ENCODE peak calls at places on chromosomes 6 and 20, in ten cellular contexts. One of them, this sample, is unnamed.

GRCh38 chr20:62611794-62612193 is 30.5 kb upstream of the SLCO4A1 start:
- DNase-seq in stimulated activated CD4-positive, alpha-beta T cell treated with anti-CD3 and anti-CD28 coated beads, Interleukin-4, amount 100 ng/mL, for 48 hours: no peak
- DNase-seq in AG20443: no peak
- DNase-seq in GM23248: no peak
- DNase-seq in GM12865: no peak
- DNase-seq in activated CD8-positive, alpha-beta memory T cell treated with anti-CD3 and anti-CD28 coated beads, Interleukin-2, amount 50 U/mL, for 48 hours: no peak
- DNase-seq in non-pigmented ciliary epithelial cell: no peak
- DNase-seq in Right ventricle myocardium superior: no peak
- DNase-seq in MCF 10A: no peak
- DNase-seq in NAMALWA: no peak
- DNase-seq in this sample: no peak

GRCh38 chr20:50695144-50695872 is 4.0 kb upstream of the RIPOR3 start:
- DNase-seq in NAMALWA: no peak
- DNase-seq in non-pigmented ciliary epithelial cell: no peak
- DNase-seq in AG20443: peak
- DNase-seq in stimulated activated CD4-positive, alpha-beta T cell treated with anti-CD3 and anti-CD28 coated beads, Interleukin-4, amount 100 ng/mL, for 48 hours: no peak
- DNase-seq in Right ventricle myocardium superior: peak
- DNase-seq in activated CD8-positive, alpha-beta memory T cell treated with anti-CD3 and anti-CD28 coated beads, Interleukin-2, amount 50 U/mL, for 48 hours: no peak
- DNase-seq in GM23248: peak
- DNase-seq in GM12865: no peak
- DNase-seq in MCF 10A: no peak
- DNase-seq in this sample: peak

GRCh38 chr6:144543006-144543871 is 258.1 kb downstream of the UTRN start:
- DNase-seq in activated CD8-positive, alpha-beta memory T cell treated with anti-CD3 and anti-CD28 coated beads, Interleukin-2, amount 50 U/mL, for 48 hours: no peak
- DNase-seq in stimulated activated CD4-positive, alpha-beta T cell treated with anti-CD3 and anti-CD28 coated beads, Interleukin-4, amount 100 ng/mL, for 48 hours: no peak
- DNase-seq in GM12865: no peak
- DNase-seq in NAMALWA: no peak
- DNase-seq in non-pigmented ciliary epithelial cell: no peak
- DNase-seq in GM23248: peak
- DNase-seq in AG20443: peak
- DNase-seq in Right ventricle myocardium superior: no peak
- DNase-seq in MCF 10A: peak
- DNase-seq in this sample: peak

GRCh38 chr20:37389844-37390275 is 43.9 kb downstream of the SRC start:
- DNase-seq in MCF 10A: no peak
- DNase-seq in Right ventricle myocardium superior: no peak
- DNase-seq in NAMALWA: no peak
- DNase-seq in activated CD8-positive, alpha-beta memory T cell treated with anti-CD3 and anti-CD28 coated beads, Interleukin-2, amount 50 U/mL, for 48 hours: no peak
- DNase-seq in GM12865: no peak
- DNase-seq in stimulated activated CD4-positive, alpha-beta T cell treated with anti-CD3 and anti-CD28 coated beads, Interleukin-4, amount 100 ng/mL, for 48 hours: no peak
- DNase-seq in GM23248: no peak
- DNase-seq in non-pigmented ciliary epithelial cell: no peak
- DNase-seq in AG20443: no peak
- DNase-seq in this sample: no peak

GRCh38 chr6:149642829-149643580 is 5.5 kb downstream of the KATNA1 start:
- DNase-seq in NAMALWA: no peak
- DNase-seq in Right ventricle myocardium superior: no peak
- DNase-seq in non-pigmented ciliary epithelial cell: no peak
- DNase-seq in AG20443: peak
- DNase-seq in MCF 10A: no peak
- DNase-seq in activated CD8-positive, alpha-beta memory T cell treated with anti-CD3 and anti-CD28 coated beads, Interleukin-2, amount 50 U/mL, for 48 hours: no peak
- DNase-seq in GM12865: peak
- DNase-seq in GM23248: peak
- DNase-seq in stimulated activated CD4-positive, alpha-beta T cell treated with anti-CD3 and anti-CD28 coated beads, Interleukin-4, amount 100 ng/mL, for 48 hours: no peak
- DNase-seq in this sample: peak

GRCh38 chr6:6655805-6656251 is 67.3 kb downstream of the LY86 start:
- DNase-seq in MCF 10A: no peak
- DNase-seq in GM12865: peak
- DNase-seq in activated CD8-positive, alpha-beta memory T cell treated with anti-CD3 and anti-CD28 coated beads, Interleukin-2, amount 50 U/mL, for 48 hours: no peak
- DNase-seq in GM23248: no peak
- DNase-seq in Right ventricle myocardium superior: no peak
- DNase-seq in non-pigmented ciliary epithelial cell: no peak
- DNase-seq in AG20443: no peak
- DNase-seq in NAMALWA: no peak
- DNase-seq in stimulated activated CD4-positive, alpha-beta T cell treated with anti-CD3 and anti-CD28 coated beads, Interleukin-4, amount 100 ng/mL, for 48 hours: no peak
- DNase-seq in this sample: no peak

GRCh38 chr20:62183426-62184142 is 756 bp downstream of the MTG2 start:
- DNase-seq in GM12865: no peak
- DNase-seq in GM23248: peak
- DNase-seq in AG20443: peak
- DNase-seq in MCF 10A: no peak
- DNase-seq in NAMALWA: peak
- DNase-seq in stimulated activated CD4-positive, alpha-beta T cell treated with anti-CD3 and anti-CD28 coated beads, Interleukin-4, amount 100 ng/mL, for 48 hours: no peak
- DNase-seq in Right ventricle myocardium superior: no peak
- DNase-seq in non-pigmented ciliary epithelial cell: no peak
- DNase-seq in activated CD8-positive, alpha-beta memory T cell treated with anti-CD3 and anti-CD28 coated beads, Interleukin-2, amount 50 U/mL, for 48 hours: no peak
- DNase-seq in this sample: peak

GRCh38 chr6:5486214-5486613 is 224.9 kb downstream of the FARS2 start:
- DNase-seq in activated CD8-positive, alpha-beta memory T cell treated with anti-CD3 and anti-CD28 coated beads, Interleukin-2, amount 50 U/mL, for 48 hours: no peak
- DNase-seq in non-pigmented ciliary epithelial cell: no peak
- DNase-seq in MCF 10A: no peak
- DNase-seq in NAMALWA: no peak
- DNase-seq in stimulated activated CD4-positive, alpha-beta T cell treated with anti-CD3 and anti-CD28 coated beads, Interleukin-4, amount 100 ng/mL, for 48 hours: no peak
- DNase-seq in AG20443: no peak
- DNase-seq in GM23248: no peak
- DNase-seq in Right ventricle myocardium superior: no peak
- DNase-seq in GM12865: peak
- DNase-seq in this sample: no peak

GRCh38 chr6:162680367-162680766 is 47.2 kb downstream of the PRKN start:
- DNase-seq in MCF 10A: no peak
- DNase-seq in GM12865: no peak
- DNase-seq in stimulated activated CD4-positive, alpha-beta T cell treated with anti-CD3 and anti-CD28 coated beads, Interleukin-4, amount 100 ng/mL, for 48 hours: no peak
- DNase-seq in AG20443: no peak
- DNase-seq in NAMALWA: no peak
- DNase-seq in GM23248: no peak
- DNase-seq in Right ventricle myocardium superior: no peak
- DNase-seq in non-pigmented ciliary epithelial cell: no peak
- DNase-seq in activated CD8-positive, alpha-beta memory T cell treated with anti-CD3 and anti-CD28 coated beads, Interleukin-2, amount 50 U/mL, for 48 hours: no peak
- DNase-seq in this sample: no peak

GRCh38 chr20:8933391-8933807 is 135.5 kb upstream of the PLCB4 start:
- DNase-seq in NAMALWA: no peak
- DNase-seq in GM23248: no peak
- DNase-seq in MCF 10A: peak
- DNase-seq in GM12865: no peak
- DNase-seq in AG20443: peak
- DNase-seq in activated CD8-positive, alpha-beta memory T cell treated with anti-CD3 and anti-CD28 coated beads, Interleukin-2, amount 50 U/mL, for 48 hours: no peak
- DNase-seq in Right ventricle myocardium superior: no peak
- DNase-seq in non-pigmented ciliary epithelial cell: no peak
- DNase-seq in stimulated activated CD4-positive, alpha-beta T cell treated with anti-CD3 and anti-CD28 coated beads, Interleukin-4, amount 100 ng/mL, for 48 hours: no peak
- DNase-seq in this sample: peak

GRCh38 chr20:51388756-51389542 is 153.6 kb downstream of the NFATC2 start:
- DNase-seq in stimulated activated CD4-positive, alpha-beta T cell treated with anti-CD3 and anti-CD28 coated beads, Interleukin-4, amount 100 ng/mL, for 48 hours: no peak
- DNase-seq in AG20443: no peak
- DNase-seq in NAMALWA: no peak
- DNase-seq in activated CD8-positive, alpha-beta memory T cell treated with anti-CD3 and anti-CD28 coated beads, Interleukin-2, amount 50 U/mL, for 48 hours: no peak
- DNase-seq in Right ventricle myocardium superior: no peak
- DNase-seq in MCF 10A: no peak
- DNase-seq in GM23248: peak
- DNase-seq in GM12865: no peak
- DNase-seq in non-pigmented ciliary epithelial cell: no peak
- DNase-seq in this sample: no peak

GRCh38 chr20:24577271-24577909 is 108.0 kb downstream of the SYNDIG1 start:
- DNase-seq in MCF 10A: no peak
- DNase-seq in Right ventricle myocardium superior: peak
- DNase-seq in stimulated activated CD4-positive, alpha-beta T cell treated with anti-CD3 and anti-CD28 coated beads, Interleukin-4, amount 100 ng/mL, for 48 hours: no peak
- DNase-seq in non-pigmented ciliary epithelial cell: no peak
- DNase-seq in GM12865: no peak
- DNase-seq in NAMALWA: peak
- DNase-seq in GM23248: peak
- DNase-seq in AG20443: no peak
- DNase-seq in activated CD8-positive, alpha-beta memory T cell treated with anti-CD3 and anti-CD28 coated beads, Interleukin-2, amount 50 U/mL, for 48 hours: no peak
- DNase-seq in this sample: no peak

GRCh38 chr20:7744411-7744810 is 195.8 kb downstream of the HAO1 start:
- DNase-seq in stimulated activated CD4-positive, alpha-beta T cell treated with anti-CD3 and anti-CD28 coated beads, Interleukin-4, amount 100 ng/mL, for 48 hours: no peak
- DNase-seq in activated CD8-positive, alpha-beta memory T cell treated with anti-CD3 and anti-CD28 coated beads, Interleukin-2, amount 50 U/mL, for 48 hours: no peak
- DNase-seq in non-pigmented ciliary epithelial cell: peak
- DNase-seq in NAMALWA: no peak
- DNase-seq in AG20443: peak
- DNase-seq in Right ventricle myocardium superior: no peak
- DNase-seq in GM12865: no peak
- DNase-seq in MCF 10A: peak
- DNase-seq in GM23248: peak
- DNase-seq in this sample: peak

GRCh38 chr6:134323698-134324097 is 5.8 kb upstream of the SGK1 start:
- DNase-seq in NAMALWA: no peak
- DNase-seq in stimulated activated CD4-positive, alpha-beta T cell treated with anti-CD3 and anti-CD28 coated beads, Interleukin-4, amount 100 ng/mL, for 48 hours: no peak
- DNase-seq in non-pigmented ciliary epithelial cell: no peak
- DNase-seq in GM12865: no peak
- DNase-seq in activated CD8-positive, alpha-beta memory T cell treated with anti-CD3 and anti-CD28 coated beads, Interleukin-2, amount 50 U/mL, for 48 hours: no peak
- DNase-seq in MCF 10A: no peak
- DNase-seq in AG20443: no peak
- DNase-seq in GM23248: no peak
- DNase-seq in Right ventricle myocardium superior: no peak
- DNase-seq in this sample: no peak

GRCh38 chr6:158642805-158643489 is 1.6 kb downstream of the DYNLT1 start:
- DNase-seq in GM23248: peak
- DNase-seq in NAMALWA: no peak
- DNase-seq in non-pigmented ciliary epithelial cell: no peak
- DNase-seq in Right ventricle myocardium superior: no peak
- DNase-seq in MCF 10A: no peak
- DNase-seq in AG20443: no peak
- DNase-seq in GM12865: peak
- DNase-seq in activated CD8-positive, alpha-beta memory T cell treated with anti-CD3 and anti-CD28 coated beads, Interleukin-2, amount 50 U/mL, for 48 hours: peak
- DNase-seq in stimulated activated CD4-positive, alpha-beta T cell treated with anti-CD3 and anti-CD28 coated beads, Interleukin-4, amount 100 ng/mL, for 48 hours: no peak
- DNase-seq in this sample: no peak

GRCh38 chr6:3301506-3301905 is 42.8 kb downstream of the PSMG4 start:
- DNase-seq in GM12865: no peak
- DNase-seq in AG20443: no peak
- DNase-seq in stimulated activated CD4-positive, alpha-beta T cell treated with anti-CD3 and anti-CD28 coated beads, Interleukin-4, amount 100 ng/mL, for 48 hours: no peak
- DNase-seq in Right ventricle myocardium superior: no peak
- DNase-seq in MCF 10A: no peak
- DNase-seq in activated CD8-positive, alpha-beta memory T cell treated with anti-CD3 and anti-CD28 coated beads, Interleukin-2, amount 50 U/mL, for 48 hours: no peak
- DNase-seq in non-pigmented ciliary epithelial cell: no peak
- DNase-seq in NAMALWA: no peak
- DNase-seq in GM23248: no peak
- DNase-seq in this sample: no peak

GRCh38 chr6:127462391-127462790 is 3.2 kb upstream of the KIAA0408 start:
- DNase-seq in Right ventricle myocardium superior: no peak
- DNase-seq in AG20443: no peak
- DNase-seq in NAMALWA: no peak
- DNase-seq in stimulated activated CD4-positive, alpha-beta T cell treated with anti-CD3 and anti-CD28 coated beads, Interleukin-4, amount 100 ng/mL, for 48 hours: no peak
- DNase-seq in non-pigmented ciliary epithelial cell: no peak
- DNase-seq in GM12865: no peak
- DNase-seq in MCF 10A: no peak
- DNase-seq in GM23248: peak
- DNase-seq in activated CD8-positive, alpha-beta memory T cell treated with anti-CD3 and anti-CD28 coated beads, Interleukin-2, amount 50 U/mL, for 48 hours: no peak
- DNase-seq in this sample: peak

GRCh38 chr6:31877651-31878161 is 1.1 kb downstream of the SLC44A4 start:
- DNase-seq in NAMALWA: no peak
- DNase-seq in GM23248: no peak
- DNase-seq in Right ventricle myocardium superior: no peak
- DNase-seq in AG20443: no peak
- DNase-seq in stimulated activated CD4-positive, alpha-beta T cell treated with anti-CD3 and anti-CD28 coated beads, Interleukin-4, amount 100 ng/mL, for 48 hours: no peak
- DNase-seq in MCF 10A: no peak
- DNase-seq in GM12865: no peak
- DNase-seq in activated CD8-positive, alpha-beta memory T cell treated with anti-CD3 and anti-CD28 coated beads, Interleukin-2, amount 50 U/mL, for 48 hours: no peak
- DNase-seq in non-pigmented ciliary epithelial cell: no peak
- DNase-seq in this sample: no peak

This sample was measured in foreskin fibroblast.